ENCODE peak calls at places on chromosome 21, in five cellular contexts. C is activated CD4-positive, alpha-beta T cell treated with anti-CD3 and anti-CD28 coated beads, Interleukin-2, amount 50 U/mL, for 1 hour; Q is Peyer's patch; B is epithelial cell of esophagus; V is AML-193. N is an unnamed sample.

GRCh38 chr21:32611471-32611997 is 643 bp downstream of the CFAP298 start:
- DNase-seq in C (peak), B (peak), V (peak), Q (peak), N (peak)

GRCh38 chr21:25421327-25422028 is 185.8 kb downstream of the MRPL39 start:
- DNase-seq in Q (peak), V (peak), C (peak), B (peak), N (peak)

GRCh38 chr21:32423846-32424535 is 11.5 kb downstream of the EVA1C start:
- DNase-seq in C (no peak), V (no peak), Q (no peak), B (no peak), N (no peak)

GRCh38 chr21:16741228-16741665 is 771.6 kb upstream of the CXADR start:
- DNase-seq in B (no peak), V (no peak), C (no peak), Q (no peak), N (no peak)

GRCh38 chr21:45258476-45258875 is 29.2 kb downstream of the POFUT2 start:
- DNase-seq in C (no peak), B (no peak), V (no peak), Q (no peak), N (no peak)

GRCh38 chr21:43876605-43877004 is 11.6 kb downstream of the AGPAT3 start:
- DNase-seq in C (no peak), V (no peak), B (no peak), Q (no peak), N (no peak)

GRCh38 chr21:36482181-36482580 is 2.3 kb upstream of the CLDN14 start:
- DNase-seq in V (no peak), Q (no peak), B (no peak), C (no peak), N (no peak)

GRCh38 chr21:35204850-35205564 is 155.9 kb upstream of the RUNX1 start:
- DNase-seq in V (peak), C (no peak), B (no peak), Q (peak), N (peak)

GRCh38 chr21:39103689-39104088 is 79.6 kb downstream of the PSMG1 start:
- DNase-seq in V (no peak), Q (peak), B (no peak), C (no peak), N (no peak)

GRCh38 chr21:45580181-45580575 is 37.9 kb upstream of the SLC19A1 start:
- DNase-seq in B (no peak), Q (peak), C (no peak), V (no peak), N (peak)

GRCh38 chr21:32359719-32360260 is 33.0 kb downstream of the URB1 start:
- DNase-seq in C (no peak), V (no peak), Q (no peak), B (peak), N (no peak)

N was measured in transverse colon.